ENCODE peak calls at places on chromosomes 12 and 14, in five cellular contexts. G is left ventricle myocardium inferior, Q is body of pancreas, H is GM23338, U is psoas muscle. V is an unnamed sample.

GRCh38 chr12:119578112-119578511 is 15.5 kb upstream of the TMEM233 start:
- DNase-seq in G (no peak), Q (no peak), H (no peak), U (no peak), V (peak)

GRCh38 chr12:77354766-77355362 is 289.5 kb upstream of the E2F7 start:
- DNase-seq in G (no peak), Q (no peak), H (no peak), U (no peak), V (no peak)

GRCh38 chr12:2783936-2784600 is 10.7 kb upstream of the FKBP4 start:
- DNase-seq in G (peak), Q (peak), H (peak), U (peak), V (peak)

GRCh38 chr12:23911574-23911973 is 37.9 kb downstream of the SOX5 start:
- DNase-seq in G (no peak), Q (no peak), H (no peak), U (no peak), V (no peak)

GRCh38 chr12:24705741-24706358 is 243.1 kb downstream of the BCAT1 start:
- DNase-seq in G (no peak), Q (no peak), H (no peak), U (no peak), V (peak)

GRCh38 chr14:93079865-93080403 is 35.8 kb downstream of the ITPK1 start:
- DNase-seq in G (no peak), Q (no peak), H (no peak), U (no peak), V (no peak)

GRCh38 chr14:31441273-31442110 is 15.8 kb downstream of the DTD2 start:
- DNase-seq in G (no peak), Q (no peak), H (no peak), U (no peak), V (no peak)

GRCh38 chr14:91946313-91947195 is 940 bp downstream of the FBLN5 start:
- DNase-seq in G (no peak), Q (no peak), H (no peak), U (no peak), V (no peak)

GRCh38 chr12:122747224-122748175 is 5.1 kb upstream of the DENR start:
- DNase-seq in G (no peak), Q (no peak), H (no peak), U (no peak), V (no peak)

GRCh38 chr14:70821916-70822705 is 12.8 kb upstream of the MAP3K9 start:
- DNase-seq in G (peak), Q (peak), H (peak), U (peak), V (peak)

GRCh38 chr14:105503918-105504692 is 13.1 kb downstream of the TEDC1 start:
- DNase-seq in G (no peak), Q (no peak), H (no peak), U (no peak), V (no peak)

GRCh38 chr14:70934502-70935134 is 27.4 kb downstream of the PCNX1 start:
- DNase-seq in G (no peak), Q (no peak), H (no peak), U (no peak), V (peak)

GRCh38 chr14:38646391-38646790 is 390.5 kb upstream of the CLEC14A start:
- DNase-seq in G (no peak), Q (no peak), H (no peak), U (no peak), V (no peak)

GRCh38 chr12:124586756-124587155 is 19.3 kb upstream of the NCOR2 start:
- DNase-seq in G (no peak), Q (no peak), H (no peak), U (no peak), V (no peak)

GRCh38 chr14:105180598-105181528 is at the start of gene NUDT14:
- DNase-seq in G (peak), Q (peak), H (peak), U (peak), V (peak)

GRCh38 chr14:74635831-74636230 is 23.8 kb upstream of the LTBP2 start:
- DNase-seq in G (no peak), Q (no peak), H (no peak), U (no peak), V (no peak)

GRCh38 chr12:94025730-94026129 is 122.6 kb upstream of the PLXNC1 start:
- DNase-seq in G (no peak), Q (no peak), H (no peak), U (no peak), V (peak)

GRCh38 chr14:23175823-23176222 is 7.6 kb downstream of the SLC7A8 start:
- DNase-seq in G (no peak), Q (no peak), H (no peak), U (no peak), V (no peak)

GRCh38 chr12:52903855-52904508 is 894 bp downstream of the KRT8 start:
- DNase-seq in G (peak), Q (peak), H (peak), U (peak), V (peak)

GRCh38 chr12:112430929-112431328 is 12.2 kb downstream of the PTPN11 start:
- DNase-seq in G (no peak), Q (no peak), H (no peak), U (no peak), V (no peak)

GRCh38 chr12:40055227-40055579 is 50.7 kb downstream of the SLC2A13 start:
- DNase-seq in G (no peak), Q (no peak), H (no peak), U (no peak), V (no peak)
- H3K4me3 ChIP-seq in G (peak), Q (no peak), H (no peak), U (no peak), V (no peak)

DNA sequence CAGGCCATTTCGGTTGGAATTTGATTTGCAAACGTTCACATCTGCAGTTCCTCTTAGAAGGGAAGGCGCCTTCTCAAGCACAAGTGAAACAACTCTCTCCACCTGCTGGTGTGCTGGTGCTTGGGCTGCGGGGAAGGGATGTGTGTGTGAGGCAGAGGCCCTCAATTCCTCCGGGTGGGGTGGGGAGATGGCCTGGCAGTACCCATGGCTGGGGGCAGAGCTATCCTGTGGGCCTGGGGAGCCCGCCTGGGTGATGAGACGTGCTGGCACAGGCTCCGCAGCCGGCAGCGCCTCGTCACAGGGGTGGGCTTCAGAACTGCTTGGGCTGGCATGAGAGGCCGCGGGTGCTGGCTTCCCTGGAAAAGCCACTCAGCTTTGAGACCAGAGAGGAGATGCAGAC is 28.9 kb upstream of the TDRD9 start:
- DNase-seq in G (no peak), Q (no peak), H (peak), U (no peak), V (no peak)
- TF ChIP-seq CTCF in G (no peak), Q (no peak), H (peak), U (no peak), V (no peak)

DNA sequence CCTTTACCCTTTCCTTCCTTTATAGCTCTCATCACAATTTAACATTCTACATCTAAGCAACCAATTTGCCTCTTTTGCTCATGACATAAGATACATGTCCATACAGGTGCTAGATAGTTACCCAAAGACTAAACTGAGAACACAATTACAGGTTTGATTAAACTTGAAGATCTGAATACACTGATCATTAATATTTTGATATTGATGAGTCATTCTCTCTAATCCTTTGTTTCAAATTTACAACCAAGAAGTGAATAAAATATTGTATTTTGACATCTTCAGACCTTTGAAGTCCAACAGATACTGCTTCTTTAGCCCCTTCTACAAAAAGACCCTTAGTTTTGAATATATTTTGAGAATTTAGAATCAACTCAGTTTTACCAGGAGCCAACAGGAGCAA is 2.6 kb downstream of the NAP1L1 start:
- DNase-seq in G (no peak), Q (no peak), H (no peak), U (no peak), V (no peak)
- H3K4me3 ChIP-seq in G (no peak), Q (no peak), H (peak), U (no peak), V (peak)

GRCh38 chr14:56294125-56294524 is 175.9 kb downstream of the PELI2 start:
- DNase-seq in G (no peak), Q (peak), H (peak), U (no peak), V (peak)
- TF ChIP-seq CTCF in G (no peak), Q (no peak), H (no peak), U (no peak), V (peak)

DNA sequence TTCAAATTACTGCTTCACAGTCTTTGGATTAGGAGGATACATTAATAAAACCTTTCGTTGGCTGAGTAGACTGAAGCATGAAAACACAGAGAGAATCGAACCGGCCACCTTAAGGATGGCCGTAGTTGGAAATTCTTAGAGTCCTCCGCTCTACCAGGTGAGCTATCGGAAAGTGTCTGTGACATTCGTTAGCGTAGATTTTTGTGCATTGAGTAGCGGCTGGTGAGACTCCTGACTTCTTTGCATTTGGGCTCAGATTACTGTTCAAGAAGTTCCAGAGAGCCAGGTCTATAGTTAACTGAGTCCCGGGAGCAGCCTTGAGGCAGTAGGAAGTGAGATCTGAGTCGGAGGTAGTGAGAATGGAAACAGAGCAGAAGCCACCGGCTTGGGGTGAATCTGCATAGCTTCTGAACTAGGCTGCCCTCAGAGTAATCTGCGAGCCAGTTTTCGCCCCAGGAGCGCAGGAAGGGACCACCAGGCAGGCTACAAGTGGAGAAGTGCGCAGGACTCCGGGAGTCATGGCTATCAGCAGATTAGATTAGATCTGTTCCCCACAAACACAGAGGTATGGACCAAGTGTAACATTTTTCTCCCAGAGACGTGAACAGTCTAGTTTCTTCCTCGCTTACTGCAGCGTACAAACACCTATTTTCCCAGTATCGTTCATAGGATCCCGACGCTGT is 11.0 kb downstream of the OR6S1 start:
- DNase-seq in G (no peak), Q (no peak), H (peak), U (no peak), V (peak)
- H3K4me3 ChIP-seq in G (peak), Q (no peak), H (peak), U (peak), V (peak)

V was measured in cardiac muscle cell.